ENCODE peak calls at places on chromosomes 6 and 20, in eight cellular contexts. M, F, V, A, W, Z, L and R are unnamed samples.
A peak's percentile ranks its signal among the peaks of the same experiment; 100 is the strongest.

GRCh38 chr20:26216025-26216424 is 519.4 kb upstream of the ZNF337 start:
- DNase-seq in M (no peak), F (no peak), V (no peak), A (no peak), W (no peak), Z (no peak), L (no peak), R (no peak)

GRCh38 chr6:44735631-44735963 is 348.1 kb downstream of the CDC5L start:
- DNase-seq in M (no peak), F (no peak), V (no peak), A (no peak), W (no peak), Z (no peak), L (no peak), R (no peak)

GRCh38 chr20:45823949-45824835 is 2.9 kb downstream of the TNNC2 start:
- DNase-seq in M (peak; percentile 64), F (peak; percentile 58), V (no peak), A (no peak), W (peak; percentile 24), Z (peak; percentile 85), L (peak; percentile 49), R (peak; percentile 33)

GRCh38 chr6:27605401-27606342 is 132.8 kb upstream of the ZNF184 start:
- DNase-seq in M (no peak), F (no peak), V (no peak), A (no peak), W (no peak), Z (no peak), L (peak; percentile 91), R (no peak)

GRCh38 chr6:47034919-47035318 is 7.2 kb downstream of the ADGRF1 start:
- DNase-seq in M (no peak), F (no peak), V (no peak), A (peak; percentile 46), W (peak; percentile 7), Z (no peak), L (peak; percentile 12), R (no peak)

GRCh38 chr6:4381379-4381778 is 246.0 kb upstream of the ECI2 start:
- DNase-seq in M (no peak), F (no peak), V (no peak), A (no peak), W (no peak), Z (no peak), L (no peak), R (no peak)

GRCh38 chr6:35725721-35726438 is 11.0 kb upstream of the ARMC12 start:
- DNase-seq in M (peak; percentile 59), F (no peak), V (peak; percentile 86), A (peak; percentile 81), W (peak; percentile 48), Z (peak; percentile 85), L (peak; percentile 36), R (no peak)

GRCh38 chr6:116975600-116975999 is 98.6 kb downstream of the RFX6 start:
- DNase-seq in M (no peak), F (no peak), V (no peak), A (no peak), W (no peak), Z (no peak), L (no peak), R (no peak)

GRCh38 chr20:48350291-48350988 is 477.4 kb downstream of the PREX1 start:
- DNase-seq in M (no peak), F (peak; percentile 63), V (no peak), A (no peak), W (no peak), Z (no peak), L (peak; percentile 52), R (no peak)

GRCh38 chr6:144434308-144434990 is 149.3 kb downstream of the UTRN start:
- DNase-seq in M (no peak), F (no peak), V (no peak), A (no peak), W (no peak), Z (no peak), L (no peak), R (no peak)

GRCh38 chr6:82906951-82907350 is 158.7 kb downstream of the UBE3D start:
- DNase-seq in M (no peak), F (no peak), V (no peak), A (no peak), W (no peak), Z (no peak), L (no peak), R (no peak)

GRCh38 chr20:47353697-47354387 is 2.7 kb downstream of the ZMYND8 start:
- DNase-seq in M (no peak), F (no peak), V (no peak), A (no peak), W (no peak), Z (no peak), L (no peak), R (no peak)

GRCh38 chr6:163709693-163710092 is 295.2 kb downstream of the QKI start:
- DNase-seq in M (no peak), F (no peak), V (no peak), A (no peak), W (no peak), Z (no peak), L (no peak), R (no peak)
- H3K4me1 ChIP-seq in M (peaks cover 4% of the 10 kb centered on the region), F (no peaks in the 10 kb centered on the region), V (no peaks in the 10 kb centered on the region), A (peaks cover 3% of the 10 kb centered on the region), W (no peaks in the 10 kb centered on the region), Z (peaks cover 67% of the 10 kb centered on the region), L (no peaks in the 10 kb centered on the region), R (no peaks in the 10 kb centered on the region)

GRCh38 chr6:111481836-111482235 is 1.2 kb downstream of the REV3L start:
- DNase-seq in M (no peak), F (no peak), V (no peak), A (no peak), W (no peak), Z (no peak), L (peak; percentile 26), R (no peak)

GRCh38 chr6:111483736-111484654 is 977 bp upstream of the REV3L start:
- DNase-seq in M (no peak), F (no peak), V (peak; percentile 99), A (peak; percentile 98), W (peak; percentile 91), Z (peak; percentile 97), L (peak; percentile 93), R (no peak)

GRCh38 chr6:111480988-111481830 is 1.8 kb downstream of the REV3L start:
- DNase-seq in M (no peak), F (no peak), V (no peak), A (no peak), W (no peak), Z (no peak), L (no peak), R (no peak)

GRCh38 chr6:111482959-111483735 is at the start of gene REV3L:
- DNase-seq in M (peak; percentile 90), F (no peak), V (peak; percentile 92), A (peak; percentile 94), W (peak; percentile 85), Z (peak; percentile 96), L (peak; percentile 90), R (peak; percentile 94)

DNA sequence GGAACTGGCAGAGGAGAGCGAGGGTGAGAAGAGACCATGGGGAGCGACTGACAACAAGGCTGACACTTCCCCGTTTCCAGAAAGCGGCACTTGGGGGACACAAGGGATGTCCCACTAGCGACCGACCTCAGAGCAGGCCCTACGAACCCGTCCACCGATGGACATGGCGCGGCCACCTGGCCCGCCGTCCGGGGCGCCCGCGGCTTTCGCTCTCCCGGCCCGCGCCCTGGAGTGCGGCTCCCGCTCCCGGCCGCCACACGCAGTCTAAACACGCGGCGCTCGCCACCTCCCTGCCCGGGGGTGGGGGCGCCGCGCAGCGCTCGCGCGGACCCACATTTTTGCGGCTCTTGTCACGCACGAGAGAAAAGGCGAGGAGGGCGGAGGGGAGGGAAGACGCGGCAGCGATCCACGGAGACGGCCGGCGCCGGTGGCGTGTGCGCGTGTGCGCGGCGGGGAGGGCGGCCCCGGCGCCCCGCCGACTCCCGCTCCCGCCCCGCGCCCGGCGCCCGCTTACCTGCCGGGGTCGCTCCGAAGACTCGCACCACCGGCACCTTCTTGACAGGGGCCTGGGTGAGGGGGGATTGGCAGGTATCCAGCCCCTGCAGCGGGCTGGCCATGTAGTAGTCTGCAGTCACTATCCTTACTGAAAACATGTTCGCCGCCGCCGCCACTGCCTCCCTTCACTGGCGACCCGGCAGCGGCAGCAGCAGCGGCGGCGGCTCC is 621 bp downstream of the REV3L start:
- DNase-seq in M (peak; percentile 72), F (no peak), V (peak; percentile 55), A (peak; percentile 69), W (peak; percentile 50), Z (peak; percentile 91), L (no peak), R (no peak)
- H3K4me1 ChIP-seq in M (peaks cover 14% of the 10 kb centered on the region), F (peaks cover 1% of the 10 kb centered on the region), V (no peaks in the 10 kb centered on the region), A (no peaks in the 10 kb centered on the region), W (peaks cover 53% of the 10 kb centered on the region), Z (peaks cover 67% of the 10 kb centered on the region), L (peaks cover 46% of the 10 kb centered on the region), R (peaks cover 26% of the 10 kb centered on the region)

GRCh38 chr6:170366248-170366960 is 59.8 kb downstream of the FAM120B start:
- DNase-seq in M (no peak), F (no peak), V (no peak), A (no peak), W (no peak), Z (no peak), L (no peak), R (no peak)
- H3K4me1 ChIP-seq in M (no peaks in the 10 kb centered on the region), F (no peaks in the 10 kb centered on the region), V (no peaks in the 10 kb centered on the region), A (no peaks in the 10 kb centered on the region), W (no peaks in the 10 kb centered on the region), Z (no peaks in the 10 kb centered on the region), L (no peaks in the 10 kb centered on the region), R (no peaks in the 10 kb centered on the region)

DNA sequence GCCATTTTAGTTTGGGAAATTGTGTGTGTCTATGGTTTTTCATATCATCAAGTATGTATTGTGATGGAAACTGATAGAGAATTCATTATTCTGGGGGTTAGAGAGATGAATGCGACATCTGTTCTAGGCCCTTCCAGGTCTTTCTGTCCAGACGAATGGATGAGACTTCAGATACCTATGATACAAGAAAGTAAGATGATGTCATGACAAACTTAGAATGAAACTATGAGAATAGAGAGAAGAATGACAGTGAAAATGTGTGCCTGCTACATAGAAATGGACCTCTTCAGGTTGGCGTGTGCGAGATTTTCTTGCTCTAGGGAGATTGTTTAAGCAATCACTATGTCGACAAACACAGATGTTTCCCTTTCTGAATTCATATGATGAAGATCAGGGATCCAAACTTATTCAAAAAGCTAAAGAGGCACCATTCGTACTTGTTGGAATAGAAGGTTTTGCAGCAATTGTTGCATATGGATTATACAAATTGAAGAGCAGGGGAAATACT is 76.1 kb downstream of the SCAND1 start:
- DNase-seq in M (no peak), F (no peak), V (no peak), A (no peak), W (no peak), Z (no peak), L (no peak), R (no peak)
- H3K4me1 ChIP-seq in M (peaks cover 6% of the 10 kb centered on the region), F (no peaks in the 10 kb centered on the region), V (no peaks in the 10 kb centered on the region), A (no peaks in the 10 kb centered on the region), W (no peaks in the 10 kb centered on the region), Z (no peaks in the 10 kb centered on the region), L (peaks cover 69% of the 10 kb centered on the region), R (no peaks in the 10 kb centered on the region)